ENCODE peak calls at places on chromosome X, in ten cellular contexts. H is GM23338, Z is H1, U is SK-N-SH, T is prostate gland, L is suprapubic skin, X is K562, E is HL-60, O is sigmoid colon, D is GM12891. K is an unnamed sample.

GRCh38 chrX:66402165-66402564 is 236.7 kb downstream of the EDA2R start:
- DNase-seq in H (no peak), Z (no peak), U (no peak), T (no peak), L (no peak), X (no peak), E (no peak), O (no peak), D (no peak), K (no peak)

GRCh38 chrX:71625471-71625870 is 7.2 kb upstream of the CXCR3 start:
- DNase-seq in H (no peak), Z (no peak), U (no peak), T (no peak), L (no peak), X (no peak), E (no peak), O (no peak), D (no peak), K (no peak)

GRCh38 chrX:154495472-154495922 is 5.1 kb upstream of the SLC10A3 start:
- DNase-seq in H (no peak), Z (no peak), U (no peak), T (no peak), L (no peak), X (peak), E (no peak), O (no peak), D (no peak), K (no peak)

GRCh38 chrX:154490021-154490413 is 412 bp downstream of the SLC10A3 start:
- DNase-seq in H (peak), Z (peak), U (peak), T (no peak), L (no peak), X (peak), E (peak), O (peak), D (no peak), K (no peak)

GRCh38 chrX:46649421-46650260 is 76.1 kb downstream of the CHST7 start:
- DNase-seq in H (peak), Z (no peak), U (peak), T (peak), L (no peak), X (no peak), E (peak), O (peak), D (no peak), K (no peak)

GRCh38 chrX:136909706-136910564 is 29.4 kb upstream of the RBMX start:
- DNase-seq in H (peak), Z (peak), U (peak), T (peak), L (peak), X (peak), E (peak), O (peak), D (peak), K (peak)

GRCh38 chrX:100207331-100208024 is 202.6 kb downstream of the PCDH19 start:
- DNase-seq in H (no peak), Z (no peak), U (no peak), T (no peak), L (no peak), X (no peak), E (no peak), O (no peak), D (no peak), K (no peak)

GRCh38 chrX:14779589-14779988 is 93.3 kb downstream of the FANCB start:
- DNase-seq in H (no peak), Z (no peak), U (no peak), T (no peak), L (no peak), X (no peak), E (no peak), O (no peak), D (no peak), K (no peak)

GRCh38 chrX:10017866-10018265 is 50.7 kb downstream of the CLDN34 start:
- DNase-seq in H (peak), Z (no peak), U (no peak), T (peak), L (no peak), X (no peak), E (no peak), O (peak), D (no peak), K (no peak)

GRCh38 chrX:117969337-117969736 is 147.3 kb downstream of the KLHL13 start:
- DNase-seq in H (no peak), Z (no peak), U (no peak), T (no peak), L (no peak), X (no peak), E (no peak), O (no peak), D (no peak), K (no peak)

GRCh38 chrX:29721152-29721551 is 494.2 kb upstream of the MAGEB2 start:
- DNase-seq in H (no peak), Z (no peak), U (no peak), T (no peak), L (no peak), X (no peak), E (no peak), O (no peak), D (no peak), K (no peak)

GRCh38 chrX:69523314-69523713 is 19.2 kb downstream of the NALF2 start:
- DNase-seq in H (peak), Z (no peak), U (no peak), T (no peak), L (no peak), X (no peak), E (no peak), O (no peak), D (no peak), K (no peak)

GRCh38 chrX:102516314-102516936 is at the start of gene TMSB15A:
- DNase-seq in H (peak), Z (peak), U (peak), T (peak), L (peak), X (peak), E (no peak), O (peak), D (peak), K (peak)

GRCh38 chrX:134633832-134634231 is 24.4 kb downstream of the PLAC1 start:
- DNase-seq in H (no peak), Z (no peak), U (no peak), T (no peak), L (no peak), X (no peak), E (no peak), O (no peak), D (no peak), K (no peak)

GRCh38 chrX:103157511-103158316 is 57.2 kb upstream of the BEX4 start:
- DNase-seq in H (peak), Z (peak), U (peak), T (no peak), L (no peak), X (peak), E (peak), O (no peak), D (no peak), K (no peak)

GRCh38 chrX:37846934-37847732 is at the start of gene DYNLT3:
- DNase-seq in H (peak), Z (peak), U (peak), T (peak), L (peak), X (peak), E (peak), O (peak), D (peak), K (peak)
- TF ChIP-seq POLR2AphosphoS5 in H (peak), Z (no peak), U (no peak), T (peak), L (no peak), X (no peak), E (no peak), O (peak), D (no peak), K (no peak)

DNA sequence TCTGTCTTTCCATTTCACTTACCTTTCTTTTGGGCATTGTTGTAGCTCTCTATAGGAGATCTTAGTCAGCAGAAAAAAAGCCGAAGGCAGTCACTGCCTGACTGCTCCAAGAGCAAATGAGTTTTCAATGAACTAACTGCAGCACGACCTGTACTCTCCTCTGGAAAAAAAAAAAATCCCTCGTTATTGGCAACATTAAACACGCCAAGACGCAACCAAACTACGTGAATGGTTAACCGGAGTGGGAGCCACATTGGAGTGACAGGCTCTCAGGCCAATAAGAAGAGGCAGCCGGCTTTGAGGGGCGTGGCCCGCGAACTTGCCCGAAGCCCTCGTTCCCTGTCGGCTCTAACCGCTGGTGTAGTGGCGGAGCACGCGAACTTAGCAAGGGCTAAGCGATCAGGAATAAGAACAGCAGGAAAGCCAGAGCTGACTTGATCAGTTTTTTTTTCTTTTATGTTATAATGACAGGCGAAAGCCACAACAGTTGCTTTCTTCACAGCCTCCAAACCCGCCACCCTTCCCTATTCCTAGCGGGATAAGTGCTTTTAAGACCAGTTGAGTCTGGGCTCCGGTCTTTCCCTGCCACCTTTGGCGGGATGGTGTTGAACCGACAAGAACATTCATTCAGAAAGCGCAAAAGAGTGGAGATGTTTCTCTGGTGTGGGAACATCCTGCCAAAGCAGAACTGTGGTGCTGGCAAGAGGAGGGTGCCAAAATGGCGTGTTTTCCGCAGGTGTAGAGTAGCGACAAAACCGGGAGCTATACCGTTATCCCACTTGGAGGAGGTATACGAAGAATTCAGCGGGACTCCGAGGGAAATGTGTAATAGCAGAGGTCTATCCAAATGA is 80.0 kb downstream of the HMGN5 start:
- DNase-seq in H (peak), Z (peak), U (peak), T (peak), L (peak), X (peak), E (peak), O (peak), D (peak), K (peak)
- TF ChIP-seq POLR2AphosphoS5 in H (peak), Z (no peak), U (no peak), T (peak), L (no peak), X (no peak), E (no peak), O (peak), D (no peak), K (no peak)

DNA sequence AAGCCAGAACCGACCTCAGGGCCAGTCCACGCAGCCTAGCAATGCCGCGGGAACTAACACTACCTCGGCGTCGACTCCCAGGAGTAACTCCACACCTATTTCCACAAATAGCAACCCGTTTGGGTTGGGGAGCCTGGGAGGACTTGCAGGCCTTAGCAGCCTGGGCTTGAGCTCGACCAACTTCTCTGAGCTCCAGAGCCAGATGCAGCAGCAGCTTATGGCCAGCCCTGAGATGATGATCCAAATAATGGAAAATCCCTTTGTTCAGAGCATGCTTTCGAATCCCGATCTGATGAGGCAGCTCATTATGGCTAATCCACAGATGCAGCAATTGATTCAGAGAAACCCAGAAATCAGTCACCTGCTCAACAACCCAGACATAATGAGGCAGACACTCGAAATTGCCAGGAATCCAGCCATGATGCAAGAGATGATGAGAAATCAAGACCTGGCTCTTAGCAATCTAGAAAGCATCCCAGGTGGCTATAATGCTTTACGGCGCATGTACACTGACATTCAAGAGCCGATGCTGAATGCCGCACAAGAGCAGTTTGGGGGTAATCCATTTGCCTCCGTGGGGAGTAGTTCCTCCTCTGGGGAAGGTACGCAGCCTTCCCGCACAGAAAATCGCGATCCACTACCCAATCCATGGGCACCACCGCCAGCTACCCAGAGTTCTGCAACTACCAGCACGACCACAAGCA is 907 bp downstream of the UBQLN2 start:
- DNase-seq in H (peak), Z (peak), U (peak), T (peak), L (no peak), X (peak), E (peak), O (no peak), D (no peak), K (no peak)
- TF ChIP-seq POLR2AphosphoS5 in H (peak), Z (no peak), U (no peak), T (no peak), L (no peak), X (no peak), E (no peak), O (no peak), D (no peak), K (peak)

DNA sequence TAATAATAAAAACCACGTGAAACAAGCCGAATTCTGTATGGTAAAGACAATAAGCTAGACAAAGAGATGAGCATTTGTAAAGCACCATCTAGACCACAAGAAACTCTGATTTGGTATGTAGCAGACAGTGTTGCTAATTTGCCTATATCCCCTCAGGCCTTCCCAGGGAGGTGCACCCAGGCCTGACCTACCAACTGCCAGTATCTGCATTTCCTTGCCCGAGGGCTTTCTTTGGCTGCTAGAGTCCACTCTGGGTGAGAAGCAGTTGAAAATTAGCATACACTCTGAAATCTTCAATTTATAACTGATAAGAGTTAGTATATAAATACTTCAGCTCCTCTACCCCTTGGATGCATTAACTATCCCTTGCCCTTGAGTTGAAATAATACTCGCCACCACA is 37.4 kb upstream of the IL1RAPL1 start:
- DNase-seq in H (peak), Z (no peak), U (no peak), T (no peak), L (no peak), X (no peak), E (no peak), O (no peak), D (no peak), K (no peak)
- TF ChIP-seq POLR2AphosphoS5 in H (no peak), Z (no peak), U (no peak), T (no peak), L (no peak), X (no peak), E (no peak), O (no peak), D (no peak), K (no peak)

GRCh38 chrX:40098264-40099045 is 697 bp upstream of the BCOR start:
- DNase-seq in H (peak), Z (peak), U (peak), T (peak), L (no peak), X (no peak), E (peak), O (no peak), D (no peak), K (peak)
- TF ChIP-seq POLR2AphosphoS5 in H (no peak), Z (no peak), U (no peak), T (no peak), L (no peak), X (peak), E (no peak), O (peak), D (no peak), K (peak)

DNA sequence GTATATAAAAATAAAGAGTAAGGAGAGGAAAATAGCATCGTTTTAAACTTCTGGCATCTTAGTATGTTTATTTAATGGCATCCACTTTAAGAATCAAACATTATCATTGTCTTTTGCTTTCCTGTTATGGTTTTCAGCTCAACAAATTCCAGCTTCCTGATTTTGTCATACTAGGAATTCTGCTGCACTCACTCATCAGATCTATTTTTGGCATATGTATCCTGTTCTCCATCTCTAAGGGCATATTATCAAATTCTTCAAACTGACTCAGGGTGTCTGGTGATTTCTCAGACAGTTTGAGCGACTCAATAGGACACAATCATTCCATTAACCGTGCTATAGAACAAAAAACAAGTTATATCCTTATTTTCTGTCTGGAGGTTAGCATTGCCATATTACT is 248.5 kb upstream of the DIAPH2 start:
- DNase-seq in H (no peak), Z (no peak), U (no peak), T (no peak), L (no peak), X (no peak), E (no peak), O (no peak), D (no peak), K (no peak)
- TF ChIP-seq POLR2AphosphoS5 in H (no peak), Z (no peak), U (peak), T (no peak), L (no peak), X (no peak), E (no peak), O (no peak), D (no peak), K (no peak)

GRCh38 chrX:17081969-17082368 is 135.5 kb downstream of the REPS2 start:
- DNase-seq in H (no peak), Z (no peak), U (no peak), T (no peak), L (no peak), X (no peak), E (no peak), O (no peak), D (no peak), K (no peak)

GRCh38 chrX:17081535-17081934 is 135.1 kb downstream of the REPS2 start:
- DNase-seq in H (no peak), Z (no peak), U (no peak), T (no peak), L (no peak), X (no peak), E (no peak), O (no peak), D (no peak), K (no peak)

GRCh38 chrX:17078031-17078730 is 131.7 kb downstream of the REPS2 start:
- DNase-seq in H (no peak), Z (no peak), U (no peak), T (peak), L (no peak), X (no peak), E (no peak), O (no peak), D (no peak), K (no peak)

GRCh38 chrX:17086317-17086716 is 139.9 kb downstream of the REPS2 start:
- DNase-seq in H (no peak), Z (no peak), U (no peak), T (no peak), L (no peak), X (no peak), E (no peak), O (no peak), D (no peak), K (no peak)

DNA sequence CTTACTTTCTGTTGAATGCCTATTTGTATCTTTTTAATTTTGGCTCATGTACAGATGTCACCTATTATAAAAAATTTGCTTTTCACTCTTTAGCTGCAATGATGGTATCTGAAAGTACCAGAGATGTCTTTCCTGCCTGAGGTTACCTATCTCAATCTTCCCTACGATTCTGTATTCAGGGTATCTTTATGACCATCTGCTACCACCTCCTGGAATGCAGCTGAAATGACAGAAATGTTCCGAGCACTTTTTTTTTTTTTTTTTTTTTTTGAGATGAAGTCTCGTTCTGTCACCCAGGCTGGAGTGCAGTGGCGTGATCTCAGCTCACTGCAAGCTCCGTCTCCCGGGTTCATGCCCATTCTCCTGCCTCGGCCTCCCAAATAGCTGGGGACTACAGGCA is 136.4 kb downstream of the REPS2 start:
- DNase-seq in H (peak), Z (no peak), U (peak), T (no peak), L (no peak), X (peak), E (no peak), O (no peak), D (no peak), K (no peak)
- TF ChIP-seq POLR2AphosphoS5 in H (no peak), Z (no peak), U (no peak), T (no peak), L (no peak), X (no peak), E (no peak), O (no peak), D (no peak), K (no peak)

K was measured in GM12892.